ENCODE peak calls at places on chromosomes 11 and 22, in eight cellular contexts. L, G, O, D, K, M, U and Q are unnamed samples.

GRCh38 chr11:57752954-57753353 is 1.3 kb upstream of the BTBD18 start:
- DNase-seq in L (no peak), M (peak), K (no peak), O (no peak), D (no peak), G (no peak), U (no peak), Q (no peak)

GRCh38 chr22:46612904-46613605 is 7.1 kb upstream of the GRAMD4 start:
- DNase-seq in G (no peak), K (no peak), O (no peak), D (peak), U (peak), M (no peak), L (no peak), Q (no peak)

GRCh38 chr22:29454186-29454745 is 15.9 kb downstream of the RFPL1 start:
- DNase-seq in G (no peak), M (no peak), O (no peak), L (no peak), K (no peak), U (no peak), D (no peak), Q (no peak)

GRCh38 chr11:90241414-90241813 is 18.6 kb upstream of the CHORDC1 start:
- DNase-seq in O (no peak), G (no peak), U (no peak), K (no peak), M (no peak), D (no peak), L (no peak), Q (no peak)

GRCh38 chr11:34926101-34926830 is 9.8 kb downstream of the PDHX start:
- DNase-seq in D (peak), L (no peak), O (peak), K (peak), M (peak), U (no peak), G (no peak), Q (no peak)

GRCh38 chr11:123195182-123196059 is at the start of gene CLMP:
- DNase-seq in G (peak), U (no peak), D (no peak), M (peak), K (peak), O (no peak), L (peak), Q (no peak)

GRCh38 chr22:32747588-32747987 is 53.9 kb upstream of the TIMP3 start:
- DNase-seq in D (no peak), O (no peak), G (no peak), K (no peak), M (no peak), L (no peak), U (no peak), Q (no peak)

GRCh38 chr22:31898406-31898805 is 45.9 kb upstream of the YWHAH start:
- DNase-seq in O (no peak), D (no peak), U (no peak), K (no peak), G (no peak), M (no peak), L (no peak), Q (no peak)

GRCh38 chr11:118276422-118276821 is 12.3 kb upstream of the MPZL2 start:
- DNase-seq in G (no peak), K (no peak), M (no peak), U (no peak), D (no peak), O (no peak), L (no peak), Q (no peak)

GRCh38 chr11:77474509-77475070 is 696 bp upstream of the PAK1 start:
- DNase-seq in D (no peak), M (no peak), G (no peak), O (no peak), K (no peak), L (no peak), U (no peak), Q (no peak)

GRCh38 chr22:40487663-40488249 is 117.4 kb downstream of the SGSM3 start:
- DNase-seq in M (peak), U (no peak), L (no peak), O (no peak), K (peak), G (no peak), D (peak), Q (no peak)

GRCh38 chr11:123478352-123478986 is 48.4 kb downstream of the GRAMD1B start:
- DNase-seq in O (peak), K (peak), M (peak), D (peak), U (no peak), L (peak), G (peak), Q (peak)

GRCh38 chr11:3947084-3947483 is 91.6 kb downstream of the STIM1 start:
- DNase-seq in G (peak), U (peak), L (no peak), M (no peak), K (no peak), D (peak), O (no peak), Q (no peak)

GRCh38 chr11:67633758-67634365 is 4.1 kb upstream of the NUDT8 start:
- DNase-seq in G (no peak), K (no peak), O (no peak), D (no peak), U (no peak), M (no peak), L (no peak), Q (no peak)

GRCh38 chr22:19984201-19984753 is 32.3 kb downstream of the ARVCF start:
- DNase-seq in K (no peak), D (no peak), M (no peak), U (no peak), O (no peak), L (peak), G (peak), Q (peak)

GRCh38 chr11:112248216-112248615 is 12.4 kb downstream of the PLET1 start:
- DNase-seq in D (no peak), K (no peak), U (no peak), L (no peak), G (no peak), M (no peak), O (no peak), Q (no peak)

GRCh38 chr11:110299006-110299785 is 2.8 kb upstream of the RDX start:
- DNase-seq in U (no peak), D (no peak), K (peak), M (no peak), O (no peak), L (no peak), G (no peak), Q (no peak)

GRCh38 chr22:41009222-41009948 is 58.2 kb downstream of the RBX1 start:
- DNase-seq in L (no peak), G (no peak), D (no peak), O (no peak), U (no peak), M (no peak), K (no peak), Q (no peak)

GRCh38 chr11:99937330-99937729 is 749.8 kb upstream of the ARHGAP42 start:
- DNase-seq in L (no peak), K (no peak), O (no peak), M (peak), D (no peak), G (no peak), U (no peak), Q (no peak)

DNA sequence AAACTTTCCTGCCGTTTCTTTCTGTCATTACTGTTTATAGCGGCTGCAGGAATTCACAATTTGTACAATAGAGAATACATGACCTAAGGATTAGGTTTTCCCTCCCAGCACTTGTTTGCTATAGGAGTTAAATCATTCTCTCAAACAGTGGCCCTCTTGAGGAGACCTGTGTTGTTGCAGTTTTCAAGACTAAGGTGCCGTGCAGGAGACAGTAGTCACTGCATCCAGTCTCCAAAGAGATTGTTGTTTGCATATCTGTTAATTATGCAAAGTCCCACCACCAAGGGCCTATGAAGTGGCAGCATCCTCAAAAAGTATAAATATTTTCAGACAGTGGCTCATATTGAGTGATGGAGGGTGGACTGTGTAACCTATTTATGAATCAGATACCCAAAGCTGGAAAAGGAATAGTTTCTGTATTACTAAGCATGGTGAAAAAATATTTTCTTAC is 2.3 kb downstream of the PRSS23 start:
- DNase-seq in O (no peak), L (no peak), M (peak), D (no peak), K (peak), G (no peak), U (no peak), Q (no peak)
- H3K4me3 ChIP-seq in O (peak), L (peak), M (no peak), D (no peak), K (peak), G (peak), U (no peak), Q (peak)

GRCh38 chr22:45537734-45538181 is 35.1 kb downstream of the FBLN1 start:
- DNase-seq in K (no peak), G (peak), O (no peak), D (no peak), U (no peak), M (no peak), L (peak), Q (no peak)
- H3K4me3 ChIP-seq in K (no peak), G (no peak), O (no peak), D (no peak), U (no peak), M (no peak), L (no peak), Q (no peak)

DNA sequence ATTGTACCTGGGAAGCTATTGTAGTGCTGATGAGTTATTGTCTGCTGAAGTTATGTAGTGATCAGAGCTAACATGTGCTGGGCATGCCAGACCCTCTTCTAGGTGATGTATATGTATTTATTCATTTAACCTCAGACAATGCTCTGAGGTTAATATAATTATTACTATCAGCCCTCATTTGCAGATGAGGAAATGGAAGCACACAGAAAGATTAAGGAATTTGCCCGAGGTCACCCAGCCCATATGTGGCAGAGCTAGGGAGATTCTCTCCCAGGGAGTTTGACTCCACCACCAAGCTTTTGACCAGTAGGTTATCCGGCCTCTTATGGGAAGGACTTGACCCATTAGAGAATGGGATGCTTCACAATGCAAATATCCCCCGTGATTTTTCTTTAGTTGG is 114.2 kb upstream of the NAV2 start:
- DNase-seq in O (no peak), K (no peak), U (no peak), L (no peak), M (no peak), G (no peak), D (no peak), Q (no peak)
- H3K4me3 ChIP-seq in O (no peak), K (no peak), U (no peak), L (peak), M (no peak), G (no peak), D (no peak), Q (peak)

DNA sequence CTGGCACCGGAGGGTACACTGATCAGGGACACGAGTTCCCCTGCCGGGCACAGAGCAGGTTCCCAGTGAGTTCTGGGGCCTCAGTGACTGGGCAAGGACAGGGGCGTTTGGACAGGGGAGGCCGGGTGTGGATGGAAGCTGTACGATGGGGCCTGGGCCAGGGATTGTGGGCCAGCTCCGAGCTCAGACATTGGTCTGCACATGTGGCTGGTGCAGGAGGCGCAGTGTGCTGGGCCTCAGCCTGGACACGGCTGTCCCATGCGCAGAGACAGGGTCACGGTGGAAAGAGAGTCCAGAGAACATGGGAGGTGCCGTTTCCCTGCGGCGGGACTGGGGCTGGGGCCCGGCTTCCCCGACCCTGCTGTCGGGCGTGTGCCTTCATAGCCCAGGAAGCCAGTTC is 60.7 kb downstream of the CDKN1C start:
- DNase-seq in D (no peak), U (no peak), G (no peak), O (no peak), M (no peak), L (no peak), K (no peak), Q (no peak)
- H3K4me3 ChIP-seq in D (no peak), U (no peak), G (no peak), O (no peak), M (no peak), L (no peak), K (no peak), Q (no peak)

GRCh38 chr11:102620858-102621561 is 4.1 kb downstream of the MMP20 start:
- DNase-seq in K (no peak), M (no peak), L (peak), O (no peak), D (no peak), G (no peak), U (no peak), Q (no peak)
- H3K4me3 ChIP-seq in K (no peak), M (no peak), L (no peak), O (no peak), D (no peak), G (no peak), U (no peak), Q (no peak)

DNA sequence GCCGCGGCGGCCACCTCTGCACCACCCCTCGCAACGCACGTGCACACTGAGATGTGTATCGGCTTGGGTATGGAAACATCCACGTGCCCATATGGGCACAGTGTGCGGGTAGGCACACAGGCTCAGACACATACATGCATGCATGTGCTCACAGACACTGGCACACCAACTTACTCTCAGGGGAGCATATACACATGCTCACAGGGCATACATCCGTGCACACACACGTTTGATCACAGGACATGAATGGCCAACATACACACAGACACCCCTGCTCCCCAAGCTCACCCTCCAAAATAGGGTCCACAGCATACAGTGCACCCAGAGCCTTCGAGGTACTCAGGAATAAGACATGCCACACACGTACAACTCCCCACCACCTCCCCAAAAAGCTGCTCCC is 52.9 kb downstream of the SLC22A12 start:
- DNase-seq in K (no peak), G (no peak), U (no peak), D (no peak), M (no peak), L (no peak), O (no peak), Q (no peak)
- H3K4me3 ChIP-seq in K (peak), G (peak), U (no peak), D (no peak), M (peak), L (no peak), O (peak), Q (no peak)

GRCh38 chr22:22094921-22095320 is 112.3 kb upstream of the TOP3B start:
- DNase-seq in M (no peak), G (no peak), O (no peak), L (no peak), U (no peak), D (no peak), K (no peak), Q (no peak)

GRCh38 chr22:22099194-22099486 is 116.6 kb upstream of the TOP3B start:
- DNase-seq in K (no peak), G (no peak), D (no peak), M (no peak), U (no peak), L (no peak), O (no peak), Q (no peak)

GRCh38 chr22:22099833-22100812 is 117.5 kb upstream of the TOP3B start:
- DNase-seq in U (no peak), L (no peak), O (no peak), K (peak), D (no peak), G (no peak), M (peak), Q (no peak)

GRCh38 chr22:22098457-22099193 is 116.0 kb upstream of the TOP3B start:
- DNase-seq in D (no peak), G (no peak), L (no peak), O (no peak), M (no peak), U (no peak), K (no peak), Q (no peak)

GRCh38 chr22:22097727-22098228 is 115.2 kb upstream of the TOP3B start:
- DNase-seq in L (no peak), D (no peak), O (no peak), G (no peak), K (no peak), U (no peak), M (no peak), Q (no peak)
- H3K4me3 ChIP-seq in L (no peak), D (no peak), O (no peak), G (no peak), K (no peak), U (no peak), M (no peak), Q (no peak)

GRCh38 chr22:50076646-50077624 is 8.3 kb downstream of the MLC1 start:
- DNase-seq in L (no peak), G (no peak), K (no peak), D (no peak), U (no peak), M (no peak), O (no peak), Q (no peak)
- H3K4me3 ChIP-seq in L (no peak), G (no peak), K (no peak), D (no peak), U (no peak), M (no peak), O (no peak), Q (no peak)

GRCh38 chr11:43557553-43558031 is 122.9 kb upstream of the HSD17B12 start:
- DNase-seq in U (no peak), M (peak), D (no peak), K (no peak), O (peak), G (no peak), L (no peak), Q (no peak)

GRCh38 chr11:43558056-43558455 is 122.5 kb upstream of the HSD17B12 start:
- DNase-seq in K (no peak), M (no peak), D (no peak), L (no peak), U (no peak), O (no peak), G (no peak), Q (no peak)

GRCh38 chr11:43556892-43557291 is 123.6 kb upstream of the HSD17B12 start:
- DNase-seq in U (no peak), G (no peak), M (no peak), L (no peak), O (no peak), K (no peak), D (no peak), Q (no peak)

GRCh38 chr11:43556269-43556668 is 124.3 kb upstream of the HSD17B12 start:
- DNase-seq in O (no peak), D (no peak), G (no peak), L (no peak), M (peak), U (no peak), K (no peak), Q (no peak)

GRCh38 chr11:43558556-43559127 is 121.9 kb upstream of the HSD17B12 start:
- DNase-seq in L (no peak), O (no peak), D (no peak), M (no peak), G (no peak), U (no peak), K (no peak), Q (no peak)
- H3K4me3 ChIP-seq in L (no peak), O (peak), D (no peak), M (peak), G (no peak), U (no peak), K (no peak), Q (no peak)

GRCh38 chr11:1012740-1013627 is 23.5 kb downstream of the MUC6 start:
- DNase-seq in M (no peak), O (no peak), U (no peak), D (no peak), L (no peak), G (no peak), K (no peak), Q (no peak)
- H3K4me3 ChIP-seq in M (no peak), O (no peak), U (no peak), D (no peak), L (no peak), G (no peak), K (no peak), Q (no peak)